ENCODE peak calls at places on chromosome 2, in five cellular contexts. J is H1, I is IMR-90, Q is H9, T is neuronal stem cell. B is an unnamed sample.

GRCh38 chr2:234044157-234044556 is 6.3 kb upstream of the SPP2 start:
- DNase-seq in J (no peak), I (peak), Q (no peak), T (no peak), B (no peak)

GRCh38 chr2:135456835-135457234 is 74.2 kb downstream of the ZRANB3 start:
- DNase-seq in J (no peak), I (no peak), Q (no peak), T (no peak), B (no peak)

GRCh38 chr2:168365094-168365621 is 90.9 kb upstream of the CERS6 start:
- DNase-seq in J (no peak), I (no peak), Q (no peak), T (no peak), B (peak)

GRCh38 chr2:112187046-112187715 is 49.0 kb downstream of the FBLN7 start:
- DNase-seq in J (peak), I (no peak), Q (no peak), T (no peak), B (no peak)

GRCh38 chr2:31011565-31011964 is 126.7 kb downstream of the GALNT14 start:
- DNase-seq in J (no peak), I (no peak), Q (no peak), T (no peak), B (no peak)

GRCh38 chr2:109185801-109186570 is 57.0 kb downstream of the SH3RF3 start:
- DNase-seq in J (no peak), I (peak), Q (no peak), T (no peak), B (no peak)

GRCh38 chr2:71560286-71561011 is 107.1 kb downstream of the DYSF start:
- DNase-seq in J (no peak), I (no peak), Q (no peak), T (no peak), B (no peak)

GRCh38 chr2:6855860-6856547 is 9.7 kb downstream of the CMPK2 start:
- DNase-seq in J (no peak), I (no peak), Q (no peak), T (no peak), B (peak)

GRCh38 chr2:110980613-110981062 is 140.1 kb upstream of the BCL2L11 start:
- DNase-seq in J (no peak), I (no peak), Q (peak), T (no peak), B (no peak)

GRCh38 chr2:198441876-198442275 is 637.5 kb downstream of the PLCL1 start:
- DNase-seq in J (no peak), I (peak), Q (no peak), T (no peak), B (no peak)

GRCh38 chr2:217853301-217853881 is 149.4 kb downstream of the TNS1 start:
- DNase-seq in J (no peak), I (peak), Q (no peak), T (no peak), B (peak)

GRCh38 chr2:234577191-234577590 is 80.3 kb upstream of the ARL4C start:
- DNase-seq in J (no peak), I (no peak), Q (no peak), T (no peak), B (no peak)

GRCh38 chr2:241788572-241788971 is 11.9 kb downstream of the GAL3ST2 start:
- DNase-seq in J (no peak), I (no peak), Q (no peak), T (no peak), B (no peak)

GRCh38 chr2:105323117-105323516 is 6.4 kb downstream of the TGFBRAP1 start:
- DNase-seq in J (no peak), I (no peak), Q (no peak), T (no peak), B (no peak)

GRCh38 chr2:30655660-30656059 is 151.6 kb downstream of the CAPN13 start:
- DNase-seq in J (peak), I (peak), Q (no peak), T (no peak), B (peak)

GRCh38 chr2:226835420-226835795 is 446 bp upstream of the RHBDD1 start:
- DNase-seq in J (peak), I (peak), Q (peak), T (no peak), B (peak)

GRCh38 chr2:224925066-224925821 is 117.0 kb downstream of the DOCK10 start:
- DNase-seq in J (no peak), I (no peak), Q (no peak), T (no peak), B (no peak)

GRCh38 chr2:208584387-208584965 is 177.9 kb downstream of the PTH2R start:
- DNase-seq in J (no peak), I (no peak), Q (no peak), T (peak), B (no peak)

GRCh38 chr2:171822520-171823297 is 71.3 kb downstream of the SLC25A12 start:
- DNase-seq in J (no peak), I (peak), Q (no peak), T (no peak), B (peak)

GRCh38 chr2:73107211-73107926 is 5.4 kb downstream of the RAB11FIP5 start:
- DNase-seq in J (no peak), I (no peak), Q (no peak), T (no peak), B (no peak)

GRCh38 chr2:136025057-136025973 is 39.9 kb upstream of the DARS1 start:
- DNase-seq in J (peak), I (peak), Q (peak), T (peak), B (peak)

GRCh38 chr2:202965810-202966454 is 48.7 kb upstream of the NBEAL1 start:
- DNase-seq in J (no peak), I (peak), Q (peak), T (no peak), B (peak)

GRCh38 chr2:234304945-234305344 is 191.9 kb downstream of the ARL4C start:
- DNase-seq in J (no peak), I (peak), Q (peak), T (peak), B (peak)

GRCh38 chr2:86498468-86499260 is 57.5 kb downstream of the KDM3A start:
- DNase-seq in J (no peak), I (peak), Q (no peak), T (no peak), B (no peak)

GRCh38 chr2:137881711-137882110 is 82.6 kb upstream of the HNMT start:
- DNase-seq in J (no peak), I (no peak), Q (no peak), T (no peak), B (no peak)

GRCh38 chr2:218582085-218582484 is 13.4 kb downstream of the CNOT9 start:
- DNase-seq in J (no peak), I (peak), Q (no peak), T (no peak), B (no peak)

GRCh38 chr2:96648306-96648705 is 5.7 kb downstream of the FER1L5 start:
- DNase-seq in J (no peak), I (no peak), Q (no peak), T (no peak), B (no peak)
- H4K91ac ChIP-seq in J (no peak), I (no peak), Q (no peak), T (no peak), B (no peak)

DNA sequence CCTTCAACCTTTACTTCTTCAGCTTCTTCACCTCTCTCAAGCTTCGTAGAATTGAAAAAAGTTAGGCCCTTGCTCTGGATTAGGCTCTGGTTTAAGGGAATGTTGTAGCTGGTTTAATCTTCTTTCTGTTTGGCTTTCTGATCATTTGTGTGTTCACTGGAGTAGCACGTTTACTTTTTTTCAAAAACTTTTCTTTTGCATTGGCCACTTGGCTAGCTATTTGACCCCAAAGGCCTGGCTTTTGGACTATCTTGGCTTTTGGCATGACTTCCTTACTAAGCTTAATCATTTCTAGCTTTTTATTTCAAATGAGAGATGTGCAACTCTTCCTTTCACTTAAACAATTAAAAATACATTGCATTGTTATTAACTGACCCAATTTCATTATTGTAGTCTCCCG is 1154.8 kb upstream of the ZEB2 start:
- DNase-seq in J (no peak), I (no peak), Q (no peak), T (no peak), B (no peak)
- H3K9ac ChIP-seq in J (no peak), I (no peak), Q (no peak), T (no peak), B (no peak)

GRCh38 chr2:144332356-144333143 is 187.4 kb downstream of the ZEB2 start:
- DNase-seq in J (peak), I (peak), Q (peak), T (peak), B (peak)
- H4K91ac ChIP-seq in J (peak), I (peak), Q (no peak), T (no peak), B (peak)

GRCh38 chr2:196201229-196201998 is 30.0 kb upstream of the STK17B start:
- DNase-seq in J (no peak), I (no peak), Q (no peak), T (no peak), B (no peak)
- H3K9ac ChIP-seq in J (no peak), I (no peak), Q (no peak), T (no peak), B (no peak)

DNA sequence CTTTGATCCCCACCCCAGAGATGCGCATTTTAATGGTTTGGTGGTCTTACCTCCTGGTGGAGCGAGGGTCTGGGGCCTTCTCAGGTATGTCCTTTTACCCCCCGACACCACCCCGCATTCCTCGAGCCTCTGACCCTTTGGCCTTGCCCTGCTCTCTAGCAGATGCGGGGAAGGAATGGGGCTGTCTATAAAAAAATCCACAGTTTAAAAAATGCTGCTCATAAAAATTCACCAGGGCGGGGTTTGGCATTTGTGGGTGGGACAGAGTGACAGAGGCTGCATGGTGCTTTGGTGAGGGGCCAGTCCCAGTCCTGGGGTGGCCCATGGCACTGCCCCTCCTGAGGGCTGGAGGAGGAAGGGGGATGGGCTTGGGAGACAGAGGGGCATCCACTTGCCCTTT is 6.7 kb upstream of the RALB start:
- DNase-seq in J (no peak), I (no peak), Q (no peak), T (no peak), B (no peak)
- H4K91ac ChIP-seq in J (no peak), I (no peak), Q (no peak), T (no peak), B (no peak)

DNA sequence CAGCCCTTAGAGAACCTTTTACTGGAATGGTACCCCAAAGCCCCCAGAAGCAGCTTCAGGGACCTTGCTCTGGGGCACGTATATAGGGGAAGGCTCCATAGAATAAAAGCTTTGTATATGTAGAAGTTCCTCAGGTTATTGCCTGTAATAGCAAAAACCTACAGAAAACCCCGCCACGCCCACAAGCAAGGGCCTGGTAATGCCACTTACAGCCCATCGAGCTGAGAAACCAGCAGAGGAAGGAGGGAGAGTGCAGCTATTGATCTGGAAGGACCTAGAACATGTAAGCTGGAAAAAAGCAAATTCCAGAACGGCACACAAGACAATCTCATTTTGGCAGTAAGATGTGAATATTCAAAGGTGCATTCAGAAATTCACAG is 15.8 kb downstream of the HS1BP3 start:
- DNase-seq in J (no peak), I (no peak), Q (no peak), T (no peak), B (no peak)
- H3K9ac ChIP-seq in J (no peak), I (no peak), Q (no peak), T (no peak), B (no peak)

DNA sequence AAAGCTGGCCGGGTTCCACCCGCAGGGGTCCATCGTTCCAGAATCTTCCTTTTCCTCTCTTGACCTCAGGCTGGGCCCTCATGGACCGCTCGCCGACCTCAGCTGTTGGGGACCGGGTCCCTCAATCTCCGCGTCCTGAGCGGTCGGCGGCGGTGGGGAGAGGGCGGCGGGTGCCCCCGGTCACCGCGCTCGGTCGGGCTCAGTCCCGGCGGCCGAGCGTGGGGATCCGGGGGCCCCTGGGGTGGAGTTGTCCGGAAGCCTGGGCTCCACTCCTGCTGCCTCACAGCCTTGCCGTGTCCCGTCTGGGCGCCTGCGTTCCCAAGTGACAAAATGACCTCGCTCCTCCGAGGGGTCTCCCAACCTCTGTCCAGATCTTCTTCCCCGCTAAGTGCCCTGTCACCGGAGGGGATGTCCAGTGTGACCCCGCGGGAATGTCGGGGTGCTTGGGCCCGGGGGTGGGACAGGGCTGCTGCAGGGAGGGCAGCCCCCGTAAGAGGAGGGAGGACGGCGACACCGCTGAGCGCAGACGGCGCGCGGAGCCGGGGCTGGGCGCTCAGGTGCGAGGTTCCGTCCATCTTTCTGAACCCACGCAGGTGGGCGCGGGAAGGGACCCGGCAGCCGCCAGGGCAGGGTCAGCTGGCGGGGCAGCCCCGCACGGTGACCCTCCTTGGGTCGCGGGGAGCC is 16.0 kb upstream of the E2F6 start:
- DNase-seq in J (peak), I (no peak), Q (no peak), T (no peak), B (no peak)
- H4K91ac ChIP-seq in J (peak), I (no peak), Q (no peak), T (no peak), B (peak)